ENCODE peak calls at places on chromosomes 5 and 9, in four cellular contexts. W is suprapubic skin, K is HepG2, L is ovary. G is an unnamed sample.

GRCh38 chr5:115168829-115169391 is 798 bp downstream of the TRIM36 start:
- DNase-seq in W (no peak), K (no peak), L (no peak), G (no peak)

GRCh38 chr5:144060598-144060997 is 109.9 kb downstream of the YIPF5 start:
- DNase-seq in W (no peak), L (no peak), K (no peak), G (no peak)

GRCh38 chr5:112691758-112692157 is 45.9 kb upstream of the APC start:
- DNase-seq in W (no peak), L (no peak), K (peak), G (no peak)

GRCh38 chr5:41408676-41409443 is 101.5 kb downstream of the PLCXD3 start:
- DNase-seq in K (no peak), W (no peak), L (no peak), G (no peak)

GRCh38 chr9:125785187-125785840 is 38.1 kb downstream of the PBX3 start:
- DNase-seq in L (no peak), W (no peak), K (peak), G (no peak)

GRCh38 chr5:59840200-59840601 is 53.3 kb downstream of the PDE4D start:
- DNase-seq in K (peak), W (no peak), L (no peak), G (no peak)

GRCh38 chr9:115170674-115171073 is 52.7 kb upstream of the TNC start:
- DNase-seq in K (no peak), L (no peak), W (no peak), G (no peak)

GRCh38 chr9:16030513-16031185 is 477.8 kb downstream of the CCDC171 start:
- DNase-seq in W (no peak), L (no peak), K (no peak), G (no peak)

GRCh38 chr9:134219721-134220060 is 55.3 kb upstream of the RNU6ATAC start:
- DNase-seq in K (no peak), L (peak), W (no peak), G (no peak)

GRCh38 chr9:20618361-20618799 is 3.9 kb downstream of the MLLT3 start:
- DNase-seq in L (no peak), W (no peak), K (peak), G (no peak)

GRCh38 chr9:114380988-114381387 is 6.8 kb downstream of the AKNA start:
- DNase-seq in L (no peak), K (no peak), W (no peak), G (no peak)

GRCh38 chr5:7873216-7873615 is 4.3 kb downstream of the MTRR start:
- DNase-seq in W (no peak), K (no peak), L (no peak), G (no peak)

DNA sequence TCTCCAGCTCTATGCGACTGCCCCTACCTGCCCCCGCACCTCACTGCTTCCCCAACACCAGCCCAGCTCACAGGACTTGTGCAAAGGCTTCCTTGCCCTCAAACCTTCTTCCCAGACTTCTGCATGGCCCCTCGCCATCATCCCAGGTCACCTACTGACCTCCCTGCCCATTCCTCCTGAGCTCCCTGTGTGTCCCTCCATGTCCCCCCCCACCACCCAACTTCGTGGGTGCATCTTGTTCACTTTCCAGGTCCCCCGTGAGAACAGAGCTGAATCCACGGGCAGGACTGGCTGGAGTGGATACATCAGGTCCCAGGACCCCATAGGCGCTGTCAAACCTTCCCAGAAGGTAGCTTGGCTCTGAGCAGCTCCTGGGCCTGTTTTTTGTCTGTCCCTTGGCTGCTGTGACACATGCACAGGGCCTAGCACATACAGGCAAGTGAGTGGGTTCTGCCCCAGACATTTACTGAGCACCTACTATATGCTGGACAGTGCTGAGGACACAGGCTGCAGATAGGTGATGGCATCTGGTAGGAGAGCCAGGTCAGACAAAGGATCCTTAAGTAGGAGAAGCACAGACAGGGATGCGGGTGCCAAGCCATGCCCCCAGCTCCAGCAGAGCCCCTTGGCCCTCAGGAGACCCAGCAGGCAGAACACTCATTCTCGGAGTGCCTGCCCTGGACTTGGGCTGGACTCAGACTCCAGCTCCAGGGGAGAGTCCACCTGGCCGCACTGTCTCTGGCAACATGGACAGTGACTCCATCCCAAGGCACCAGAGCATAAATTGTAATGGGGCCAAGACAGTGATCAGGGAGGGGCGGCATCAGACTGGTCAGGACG is 15.0 kb downstream of the NINJ1 start:
- DNase-seq in L (peak), W (peak), K (no peak), G (no peak)
- TF ChIP-seq POLR2A in L (no peak), W (no peak), K (no peak), G (no peak)

GRCh38 chr9:89048611-89049010 is 57.3 kb downstream of the S1PR3 start:
- DNase-seq in K (no peak), L (no peak), W (no peak), G (no peak)
- TF ChIP-seq CTCF in K (no peak), L (no peak), W (no peak), G (no peak)

GRCh38 chr9:91177081-91177480 is 184.6 kb downstream of the AUH start:
- DNase-seq in W (no peak), L (no peak), K (no peak), G (no peak)

GRCh38 chr9:91179237-91180138 is 182.2 kb downstream of the AUH start:
- DNase-seq in K (no peak), L (no peak), W (peak), G (no peak)

GRCh38 chr9:91177661-91178280 is 183.9 kb downstream of the AUH start:
- DNase-seq in K (no peak), L (no peak), W (peak), G (no peak)

GRCh38 chr9:91180240-91180929 is 181.3 kb downstream of the AUH start:
- DNase-seq in W (peak), L (no peak), K (no peak), G (no peak)

DNA sequence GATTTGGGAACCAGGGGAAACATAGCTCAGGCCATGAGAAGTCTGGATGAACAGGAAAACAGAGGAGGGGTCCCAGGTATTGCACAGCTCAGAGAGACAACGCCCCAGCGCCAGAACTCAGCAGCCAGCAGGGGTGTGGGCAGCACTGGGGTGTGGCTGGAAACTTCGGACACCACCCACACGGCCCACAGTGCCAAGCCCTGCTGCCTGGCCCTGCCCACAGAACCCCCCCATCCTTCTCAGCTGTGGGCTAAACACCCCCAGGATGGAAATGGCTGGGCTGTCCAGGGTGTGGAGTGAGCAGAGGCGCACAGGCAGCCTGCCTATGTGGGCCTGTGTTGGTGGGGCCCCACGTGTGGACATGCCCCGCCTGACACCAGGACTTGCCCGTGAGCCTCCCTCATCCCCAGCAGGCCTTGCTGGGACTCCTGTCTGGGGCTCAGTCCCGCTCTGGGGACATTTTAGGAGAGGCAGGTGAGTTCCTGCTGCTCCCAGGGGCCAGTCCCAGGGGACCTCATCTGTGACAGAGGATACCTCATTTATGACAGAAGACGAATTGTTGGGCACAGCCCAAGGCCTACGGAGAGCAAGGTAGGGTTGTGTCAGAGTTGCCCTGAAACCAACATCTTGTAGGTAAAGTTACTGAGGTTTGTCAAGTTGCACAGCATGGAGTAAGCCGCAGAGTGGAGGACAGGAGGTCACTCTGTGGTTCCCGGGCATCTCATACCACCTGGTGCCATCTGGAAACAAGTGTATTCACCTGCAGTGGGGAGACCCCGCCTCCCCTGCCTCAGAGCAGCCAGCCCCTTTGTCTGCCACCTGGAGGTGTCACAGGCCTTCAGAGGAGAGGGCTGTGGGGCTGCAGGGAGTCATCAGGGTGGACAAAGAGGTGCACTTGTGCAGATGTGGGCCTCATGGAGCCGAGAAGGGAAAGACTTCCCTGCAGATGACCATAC is 183.2 kb downstream of the AUH start:
- DNase-seq in L (no peak), W (peak), K (no peak), G (no peak)
- TF ChIP-seq POLR2A in L (no peak), W (no peak), K (no peak), G (no peak)

GRCh38 chr9:128122809-128123175 is 4.7 kb downstream of the PTGES2 start:
- DNase-seq in L (no peak), K (no peak), W (no peak), G (no peak)

GRCh38 chr9:128123451-128124080 is 4.0 kb downstream of the PTGES2 start:
- DNase-seq in W (no peak), L (no peak), K (no peak), G (no peak)

GRCh38 chr9:128125575-128126354 is 1.8 kb downstream of the PTGES2 start:
- DNase-seq in L (no peak), W (no peak), K (no peak), G (no peak)

GRCh38 chr9:128124451-128124850 is 3.1 kb downstream of the PTGES2 start:
- DNase-seq in W (no peak), L (no peak), K (no peak), G (no peak)

DNA sequence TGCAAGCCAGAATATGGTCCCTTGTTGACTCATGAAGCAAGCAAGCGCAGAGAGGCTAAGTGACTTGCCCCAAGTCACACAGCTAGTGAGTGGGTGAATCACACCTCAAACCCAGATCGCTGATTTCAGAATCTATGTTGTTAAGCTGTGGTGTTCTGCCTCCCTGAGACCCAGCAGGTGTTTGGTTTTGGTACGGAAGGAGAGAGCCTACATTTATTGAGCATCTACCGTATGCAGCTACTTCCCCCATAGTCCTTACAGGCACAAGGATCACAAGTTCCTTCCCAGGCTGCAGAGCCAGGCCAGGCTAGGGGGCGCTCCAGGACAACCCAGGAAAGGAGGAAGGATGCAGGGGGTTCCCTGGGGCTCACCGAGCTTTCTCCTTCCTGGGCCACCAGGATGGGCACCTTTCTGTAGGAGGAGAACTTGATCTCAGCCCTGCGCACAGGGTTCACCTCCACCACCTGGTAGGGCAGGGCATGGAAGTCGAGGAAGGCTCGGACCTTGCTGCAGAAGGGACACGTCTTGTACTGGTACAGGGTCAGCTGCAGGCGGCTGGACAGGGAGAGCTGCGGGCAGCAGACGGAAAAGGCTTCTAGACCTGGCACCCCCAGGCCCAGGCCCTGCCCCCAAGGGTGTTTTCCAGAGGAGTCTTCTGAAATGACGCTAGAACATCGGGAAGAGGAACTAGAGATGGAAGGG is 2.5 kb downstream of the PTGES2 start:
- DNase-seq in K (peak), W (no peak), L (peak), G (no peak)
- TF ChIP-seq CTCF in K (peak), W (no peak), L (no peak), G (peak)

GRCh38 chr9:4792572-4793411 is at the start of gene RCL1:
- DNase-seq in W (peak), K (peak), L (peak), G (peak)
- TF ChIP-seq POLR2A in W (peak), K (peak), L (peak), G (no peak)